ENCODE peak calls at places on chromosome 5, in seven cellular contexts. F is GM04503, N is T-helper 9 cell, P is ACHN, W is naive B cell, I is skeletal muscle cell, E is SW480. U is an unnamed sample.

GRCh38 chr5:128629162-128629561 is 91.1 kb upstream of the FBN2 start:
- DNase-seq in F (no peak), N (no peak), P (no peak), W (no peak), I (peak), E (no peak), U (no peak)

GRCh38 chr5:14908195-14908594 is 36.6 kb upstream of the ANKH start:
- DNase-seq in F (peak), N (no peak), P (no peak), W (no peak), I (no peak), E (peak), U (no peak)

GRCh38 chr5:143401846-143402463 is 1.5 kb downstream of the NR3C1 start:
- DNase-seq in F (no peak), N (no peak), P (no peak), W (no peak), I (no peak), E (no peak), U (no peak)

GRCh38 chr5:108747111-108748009 is at the start of gene FER:
- DNase-seq in F (no peak), N (peak), P (peak), W (peak), I (peak), E (peak), U (no peak)

GRCh38 chr5:145846087-145846486 is 10.9 kb upstream of the PRELID2 start:
- DNase-seq in F (no peak), N (no peak), P (no peak), W (no peak), I (no peak), E (no peak), U (no peak)

GRCh38 chr5:76926329-76927105 is 26.3 kb upstream of the CRHBP start:
- DNase-seq in F (no peak), N (no peak), P (no peak), W (no peak), I (no peak), E (no peak), U (no peak)

GRCh38 chr5:116518423-116518822 is 56.2 kb downstream of the SEMA6A start:
- DNase-seq in F (no peak), N (no peak), P (no peak), W (no peak), I (no peak), E (no peak), U (no peak)

GRCh38 chr5:67038817-67039603 is 157.6 kb downstream of the CD180 start:
- DNase-seq in F (no peak), N (no peak), P (peak), W (no peak), I (peak), E (peak), U (no peak)

GRCh38 chr5:42767491-42768105 is 11.0 kb downstream of the CCDC152 start:
- DNase-seq in F (no peak), N (no peak), P (peak), W (peak), I (no peak), E (peak), U (no peak)

GRCh38 chr5:122076669-122077450 is 1.2 kb downstream of the LOX start:
- DNase-seq in F (no peak), N (no peak), P (peak), W (no peak), I (peak), E (peak), U (peak)

GRCh38 chr5:60843693-60844428 is at the start of gene ELOVL7:
- DNase-seq in F (no peak), N (no peak), P (peak), W (peak), I (no peak), E (peak), U (peak)

GRCh38 chr5:17255471-17256016 is 38.1 kb downstream of the BASP1 start:
- DNase-seq in F (no peak), N (no peak), P (no peak), W (peak), I (no peak), E (no peak), U (no peak)

GRCh38 chr5:122415481-122416120 is 103.6 kb downstream of the SNCAIP start:
- DNase-seq in F (no peak), N (no peak), P (peak), W (no peak), I (peak), E (peak), U (peak)

GRCh38 chr5:149666212-149666852 is 63.8 kb upstream of the PPARGC1B start:
- DNase-seq in F (no peak), N (no peak), P (peak), W (no peak), I (peak), E (no peak), U (no peak)

GRCh38 chr5:177470759-177471536 is 2.5 kb downstream of the DBN1 start:
- DNase-seq in F (no peak), N (no peak), P (no peak), W (no peak), I (no peak), E (peak), U (no peak)

GRCh38 chr5:98349251-98349989 is 424.0 kb upstream of the RGMB start:
- DNase-seq in F (peak), N (no peak), P (peak), W (no peak), I (peak), E (no peak), U (no peak)

GRCh38 chr5:96288166-96288844 is 144.7 kb downstream of the PCSK1 start:
- DNase-seq in F (peak), N (no peak), P (no peak), W (no peak), I (no peak), E (no peak), U (no peak)

GRCh38 chr5:61673007-61673735 is 341.1 kb downstream of the ZSWIM6 start:
- DNase-seq in F (no peak), N (no peak), P (peak), W (peak), I (peak), E (peak), U (no peak)

GRCh38 chr5:107251151-107251550 is 419.6 kb downstream of the EFNA5 start:
- DNase-seq in F (no peak), N (no peak), P (no peak), W (no peak), I (no peak), E (no peak), U (no peak)

GRCh38 chr5:94705427-94705826 is 87.0 kb downstream of the SLF1 start:
- DNase-seq in F (no peak), N (no peak), P (peak), W (no peak), I (no peak), E (no peak), U (no peak)

GRCh38 chr5:1030801-1031271 is 22.2 kb downstream of the NKD2 start:
- DNase-seq in F (no peak), N (no peak), P (no peak), W (no peak), I (no peak), E (no peak), U (peak)

GRCh38 chr5:21071421-21071820 is 1083.4 kb upstream of the CDH18 start:
- DNase-seq in F (no peak), N (no peak), P (no peak), W (no peak), I (no peak), E (no peak), U (no peak)

GRCh38 chr5:153496835-153497234 is 6.4 kb downstream of the GRIA1 start:
- DNase-seq in F (no peak), N (no peak), P (peak), W (no peak), I (no peak), E (peak), U (no peak)

GRCh38 chr5:76041863-76042262 is 41.3 kb upstream of the SV2C start:
- DNase-seq in F (no peak), N (no peak), P (no peak), W (no peak), I (no peak), E (peak), U (no peak)

GRCh38 chr5:32278403-32278802 is 34.3 kb downstream of the MTMR12 start:
- DNase-seq in F (no peak), N (no peak), P (no peak), W (no peak), I (peak), E (no peak), U (no peak)

GRCh38 chr5:8908055-8908683 is 637.7 kb downstream of the SEMA5A start:
- DNase-seq in F (no peak), N (no peak), P (peak), W (no peak), I (no peak), E (peak), U (no peak)

GRCh38 chr5:172380992-172381643 is 73.2 kb downstream of the SH3PXD2B start:
- DNase-seq in F (no peak), N (no peak), P (no peak), W (no peak), I (peak), E (no peak), U (peak)

GRCh38 chr5:151156732-151157402 is 712 bp downstream of the ANXA6 start:
- DNase-seq in F (no peak), N (peak), P (no peak), W (peak), I (no peak), E (no peak), U (peak)

GRCh38 chr5:55172937-55173695 is at the start of gene CDC20B:
- DNase-seq in F (no peak), N (peak), P (peak), W (peak), I (peak), E (peak), U (peak)

GRCh38 chr5:81495286-81495685 is 101.4 kb upstream of the ACOT12 start:
- DNase-seq in F (no peak), N (no peak), P (no peak), W (no peak), I (no peak), E (no peak), U (no peak)

GRCh38 chr5:19240150-19240549 is 747.9 kb downstream of the CDH18 start:
- DNase-seq in F (no peak), N (no peak), P (peak), W (no peak), I (peak), E (peak), U (no peak)

GRCh38 chr5:107874810-107875209 is 204.1 kb upstream of the EFNA5 start:
- DNase-seq in F (no peak), N (no peak), P (no peak), W (no peak), I (no peak), E (no peak), U (no peak)

GRCh38 chr5:68408345-68408871 is 192.9 kb downstream of the PIK3R1 start:
- DNase-seq in F (no peak), N (no peak), P (no peak), W (no peak), I (no peak), E (no peak), U (no peak)

GRCh38 chr5:83255268-83255667 is 177.9 kb downstream of the XRCC4 start:
- DNase-seq in F (peak), N (no peak), P (peak), W (no peak), I (no peak), E (no peak), U (no peak)

GRCh38 chr5:50667079-50667652 is 729 bp downstream of the PARP8 start:
- DNase-seq in F (no peak), N (peak), P (peak), W (no peak), I (no peak), E (peak), U (peak)

GRCh38 chr5:97098864-97099454 is 43.5 kb downstream of the LIX1 start:
- DNase-seq in F (no peak), N (no peak), P (no peak), W (no peak), I (no peak), E (no peak), U (no peak)

GRCh38 chr5:55258339-55258738 is 24.9 kb upstream of the CCNO start:
- DNase-seq in F (no peak), N (no peak), P (no peak), W (no peak), I (no peak), E (no peak), U (no peak)

GRCh38 chr5:151961557-151961956 is 36.9 kb upstream of the GLRA1 start:
- DNase-seq in F (no peak), N (no peak), P (no peak), W (no peak), I (no peak), E (no peak), U (no peak)

U was measured in Right ventricle myocardium superior.